ENCODE peak calls at places on chromosome X, in four cellular contexts. H is lung, S is adrenal gland, B is esophagus squamous epithelium. L is an unnamed sample.

GRCh38 chrX:154097003-154097596 is 417 bp downstream of the MECP2 start:
- DNase-seq in H (peak; percentile 46), S (peak; percentile 80), B (no peak), L (no peak)

GRCh38 chrX:13733506-13733905 is 914 bp downstream of the TRAPPC2 start:
- DNase-seq in H (no peak), S (no peak), B (no peak), L (no peak)

GRCh38 chrX:113305496-113305895 is 464.9 kb upstream of the AMOT start:
- DNase-seq in H (no peak), S (no peak), B (no peak), L (no peak)

GRCh38 chrX:37753384-37753783 is 26.5 kb upstream of the CYBB start:
- DNase-seq in H (no peak), S (no peak), B (no peak), L (no peak)

GRCh38 chrX:136577562-136577961 is 45.5 kb downstream of the VGLL1 start:
- DNase-seq in H (peak; percentile 41), S (peak; percentile 49), B (no peak), L (no peak)

GRCh38 chrX:21509912-21510311 is 135.7 kb downstream of the CNKSR2 start:
- DNase-seq in H (no peak), S (no peak), B (no peak), L (no peak)

GRCh38 chrX:121579016-121579760 is 531.8 kb downstream of the GLUD2 start:
- DNase-seq in H (no peak), S (peak; percentile 37), B (no peak), L (peak; percentile 14)

GRCh38 chrX:3592184-3592583 is 121.3 kb downstream of the PRKX start:
- DNase-seq in H (no peak), S (no peak), B (no peak), L (no peak)

GRCh38 chrX:107729558-107730297 is 45.9 kb downstream of the TSC22D3 start:
- DNase-seq in H (no peak), S (no peak), B (no peak), L (peak; percentile 68)

GRCh38 chrX:10329984-10330383 is 173.2 kb downstream of the CLCN4 start:
- DNase-seq in H (no peak), S (no peak), B (no peak), L (no peak)

GRCh38 chrX:107542500-107542899 is 85.8 kb upstream of the PRPS1 start:
- DNase-seq in H (no peak), S (no peak), B (no peak), L (no peak)

GRCh38 chrX:10360121-10360520 is 203.3 kb downstream of the CLCN4 start:
- DNase-seq in H (no peak), S (no peak), B (no peak), L (no peak)

GRCh38 chrX:40632199-40632598 is 9.0 kb downstream of the MPC1L start:
- DNase-seq in H (no peak), S (no peak), B (no peak), L (no peak)

GRCh38 chrX:129577473-129577872 is 37.4 kb downstream of the OCRL start:
- DNase-seq in H (no peak), S (no peak), B (no peak), L (no peak)

GRCh38 chrX:28625223-28625622 is 38.0 kb downstream of the IL1RAPL1 start:
- DNase-seq in H (no peak), S (no peak), B (no peak), L (no peak)

GRCh38 chrX:153974726-153975286 is 2.3 kb downstream of the TMEM187 start:
- DNase-seq in H (no peak), S (no peak), B (no peak), L (no peak)

GRCh38 chrX:31112226-31112999 is 40.6 kb upstream of the FTHL17 start:
- DNase-seq in H (no peak), S (no peak), B (no peak), L (no peak)

GRCh38 chrX:19677121-19677520 is 161.8 kb upstream of the MAP3K15 start:
- DNase-seq in H (no peak), S (no peak), B (no peak), L (peak; percentile 52)

GRCh38 chrX:136496768-136497555 is 430 bp upstream of the HTATSF1 start:
- DNase-seq in H (peak; percentile 86), S (peak; percentile 82), B (peak; percentile 24), L (peak; percentile 84)

GRCh38 chrX:42837747-42838146 is 59.8 kb upstream of the PPP1R2C start:
- DNase-seq in H (no peak), S (no peak), B (no peak), L (no peak)

GRCh38 chrX:1274786-1275185 is 6.2 kb downstream of the CSF2RA start:
- DNase-seq in H (no peak), S (no peak), B (no peak), L (no peak)

GRCh38 chrX:8274166-8274565 is 103.1 kb upstream of the VCX2 start:
- DNase-seq in H (no peak), S (no peak), B (no peak), L (no peak)

GRCh38 chrX:7115557-7115956 is 32.0 kb upstream of the STS start:
- DNase-seq in H (no peak), S (no peak), B (no peak), L (no peak)

GRCh38 chrX:81120936-81121351 is 80.8 kb downstream of the HMGN5 start:
- DNase-seq in H (peak; percentile 37), S (peak; percentile 27), B (no peak), L (peak; percentile 37)

GRCh38 chrX:110108381-110108796 is 105.5 kb downstream of the TMEM164 start:
- DNase-seq in H (peak; percentile 45), S (no peak), B (no peak), L (no peak)

GRCh38 chrX:76279007-76279406 is 106.1 kb downstream of the PBDC1 start:
- DNase-seq in H (peak; percentile 38), S (peak; percentile 42), B (no peak), L (peak; percentile 31)

GRCh38 chrX:21382715-21383114 is 8.5 kb downstream of the CNKSR2 start:
- DNase-seq in H (no peak), S (no peak), B (no peak), L (no peak)

GRCh38 chrX:20218809-20219505 is 47.8 kb downstream of the RPS6KA3 start:
- DNase-seq in H (no peak), S (no peak), B (no peak), L (no peak)

GRCh38 chrX:63250253-63250868 is 100.8 kb downstream of the SPIN4 start:
- DNase-seq in H (peak; percentile 74), S (peak; percentile 52), B (no peak), L (peak; percentile 66)

GRCh38 chrX:20325786-20326388 is 59.2 kb upstream of the RPS6KA3 start:
- DNase-seq in H (no peak), S (no peak), B (no peak), L (no peak)

GRCh38 chrX:110114260-110114776 is 111.4 kb downstream of the TMEM164 start:
- DNase-seq in H (no peak), S (no peak), B (no peak), L (no peak)

GRCh38 chrX:3699841-3700381 is 13.5 kb downstream of the PRKX start:
- DNase-seq in H (no peak), S (no peak), B (no peak), L (no peak)

GRCh38 chrX:17735396-17735795 is 1.9 kb upstream of the SCML1 start:
- DNase-seq in H (no peak), S (no peak), B (no peak), L (no peak)
- H3K27ac ChIP-seq in H (no peak overlapping the region), S (no peak overlapping the region), B (no peak overlapping the region), L (no peak overlapping the region)

GRCh38 chrX:34559325-34559724 is 97.8 kb downstream of the TMEM47 start:
- DNase-seq in H (no peak), S (no peak), B (no peak), L (no peak)
- H3K4me1 ChIP-seq in H (no peaks in the 10 kb centered on the region), S (no peaks in the 10 kb centered on the region), B (no peaks in the 10 kb centered on the region), L (no peaks in the 10 kb centered on the region)

GRCh38 chrX:70169281-70169680 is 8.0 kb upstream of the DGAT2L6 start:
- DNase-seq in H (no peak), S (no peak), B (no peak), L (no peak)
- H3K27ac ChIP-seq in H (peak overlapping the region; percentile 10), S (no peak overlapping the region), B (peak overlapping the region; percentile 34), L (peak overlapping the region; percentile 58)

GRCh38 chrX:86066998-86067397 is 19.6 kb upstream of the CHM start:
- DNase-seq in H (no peak), S (no peak), B (no peak), L (no peak)

GRCh38 chrX:86061407-86061806 is 14.0 kb upstream of the CHM start:
- DNase-seq in H (no peak), S (no peak), B (no peak), L (no peak)
- H3K4me1 ChIP-seq in H (no peaks in the 10 kb centered on the region), S (no peaks in the 10 kb centered on the region), B (no peaks in the 10 kb centered on the region), L (no peaks in the 10 kb centered on the region)

GRCh38 chrX:68934421-68934820 is 105.6 kb downstream of the EFNB1 start:
- DNase-seq in H (no peak), S (no peak), B (no peak), L (no peak)

GRCh38 chrX:68934922-68935321 is 106.1 kb downstream of the EFNB1 start:
- DNase-seq in H (no peak), S (no peak), B (no peak), L (no peak)

GRCh38 chrX:68931345-68931744 is 102.5 kb downstream of the EFNB1 start:
- DNase-seq in H (no peak), S (no peak), B (no peak), L (peak; percentile 34)

GRCh38 chrX:68930576-68931317 is 101.9 kb downstream of the EFNB1 start:
- DNase-seq in H (no peak), S (no peak), B (no peak), L (no peak)

GRCh38 chrX:68932611-68933010 is 103.8 kb downstream of the EFNB1 start:
- DNase-seq in H (no peak), S (no peak), B (no peak), L (peak; percentile 14)
- H3K27ac ChIP-seq in H (no peak overlapping the region), S (no peak overlapping the region), B (no peak overlapping the region), L (no peak overlapping the region)

GRCh38 chrX:46665232-46666162 is 91.9 kb downstream of the CHST7 start:
- DNase-seq in H (no peak), S (no peak), B (no peak), L (no peak)
- H3K4me1 ChIP-seq in H (peaks cover 2% of the 10 kb centered on the region), S (no peaks in the 10 kb centered on the region), B (peaks cover 16% of the 10 kb centered on the region), L (no peaks in the 10 kb centered on the region)

GRCh38 chrX:133083899-133084298 is 13.0 kb downstream of the USP26 start:
- DNase-seq in H (no peak), S (no peak), B (no peak), L (no peak)
- H3K27ac ChIP-seq in H (no peak overlapping the region), S (no peak overlapping the region), B (no peak overlapping the region), L (no peak overlapping the region)